ENCODE peak calls at places on chromosomes 4 and X, in six cellular contexts. R, Y, P, A, Z and E are unnamed samples.
A peak's percentile ranks its signal among the peaks of the same experiment; 100 is the strongest.

GRCh38 chr4:109276482-109277095 is 25.9 kb downstream of the COL25A1 start:
- DNase-seq in R (no peak), Y (no peak), P (no peak), A (no peak), Z (no peak), E (no peak)

GRCh38 chr4:28788929-28789490 is 1928.4 kb downstream of the STIM2 start:
- DNase-seq in R (no peak), Y (no peak), P (no peak), A (no peak), Z (no peak), E (no peak)

GRCh38 chr4:122912810-122913575 is 9.4 kb downstream of the NUDT6 start:
- DNase-seq in R (no peak), Y (no peak), P (no peak), A (no peak), Z (no peak), E (no peak)

GRCh38 chrX:123884809-123885408 is 25.1 kb downstream of the XIAP start:
- DNase-seq in R (peak; percentile 20), Y (peak; percentile 22), P (no peak), A (no peak), Z (no peak), E (peak; percentile 27)

GRCh38 chr4:71538528-71538927 is 199.7 kb downstream of the SLC4A4 start:
- DNase-seq in R (no peak), Y (no peak), P (no peak), A (no peak), Z (no peak), E (no peak)

GRCh38 chrX:15475021-15475420 is 18.1 kb downstream of the PIR start:
- DNase-seq in R (peak; percentile 38), Y (no peak), P (no peak), A (no peak), Z (no peak), E (no peak)

GRCh38 chr4:174204194-174204831 is 79.2 kb downstream of the FBXO8 start:
- DNase-seq in R (no peak), Y (no peak), P (no peak), A (no peak), Z (no peak), E (no peak)

GRCh38 chr4:6092131-6092530 is 73.9 kb upstream of the C4orf50 start:
- DNase-seq in R (no peak), Y (no peak), P (no peak), A (no peak), Z (no peak), E (no peak)

GRCh38 chr4:8283631-8284121 is 14.1 kb downstream of the HTRA3 start:
- DNase-seq in R (no peak), Y (no peak), P (no peak), A (no peak), Z (no peak), E (no peak)

GRCh38 chr4:48205092-48205491 is 64.5 kb downstream of the TEC start:
- DNase-seq in R (no peak), Y (no peak), P (no peak), A (no peak), Z (no peak), E (no peak)

GRCh38 chrX:155880586-155881157 is 473 bp upstream of the VAMP7 start:
- DNase-seq in R (no peak), Y (no peak), P (no peak), A (no peak), Z (no peak), E (no peak)

GRCh38 chrX:99719140-99719539 is 690.9 kb downstream of the PCDH19 start:
- DNase-seq in R (no peak), Y (no peak), P (no peak), A (no peak), Z (no peak), E (no peak)

GRCh38 chr4:168942985-168943384 is 67.1 kb downstream of the CBR4 start:
- DNase-seq in R (no peak), Y (no peak), P (no peak), A (no peak), Z (no peak), E (no peak)

GRCh38 chr4:126825083-126825482 is 807.7 kb upstream of the INTU start:
- DNase-seq in R (no peak), Y (no peak), P (no peak), A (no peak), Z (no peak), E (no peak)

GRCh38 chr4:89259435-89260028 is 48.1 kb downstream of the GPRIN3 start:
- DNase-seq in R (no peak), Y (no peak), P (no peak), A (no peak), Z (no peak), E (no peak)

GRCh38 chr4:95761441-95761840 is 78.5 kb upstream of the PDHA2 start:
- DNase-seq in R (peak; percentile 77), Y (no peak), P (no peak), A (no peak), Z (no peak), E (no peak)

GRCh38 chr4:54764501-54764900 is 106.7 kb downstream of the KIT start:
- DNase-seq in R (no peak), Y (no peak), P (no peak), A (no peak), Z (no peak), E (no peak)

GRCh38 chrX:70281951-70282350 is at the start of gene RAB41:
- DNase-seq in R (no peak), Y (no peak), P (no peak), A (no peak), Z (peak; percentile 56), E (no peak)

GRCh38 chr4:20603671-20604313 is 96.5 kb upstream of the PACRGL start:
- DNase-seq in R (peak; percentile 51), Y (no peak), P (no peak), A (no peak), Z (no peak), E (peak; percentile 72)

GRCh38 chrX:40291553-40291952 is 193.8 kb upstream of the BCOR start:
- DNase-seq in R (peak; percentile 20), Y (no peak), P (no peak), A (no peak), Z (no peak), E (no peak)

GRCh38 chrX:1535241-1536041 is 1.5 kb downstream of the P2RY8 start:
- DNase-seq in R (no peak), Y (no peak), P (peak; percentile 41), A (no peak), Z (peak; percentile 18), E (no peak)

GRCh38 chrX:43861750-43862149 is 20.5 kb downstream of the MAOB start:
- DNase-seq in R (no peak), Y (no peak), P (no peak), A (no peak), Z (no peak), E (peak; percentile 88)

GRCh38 chrX:150062292-150063137 is 124.2 kb upstream of the EOLA2 start:
- DNase-seq in R (no peak), Y (no peak), P (no peak), A (no peak), Z (no peak), E (no peak)

GRCh38 chrX:40090961-40091360 is 6.8 kb downstream of the BCOR start:
- DNase-seq in R (no peak), Y (no peak), P (no peak), A (no peak), Z (no peak), E (no peak)

GRCh38 chr4:72302981-72303704 is 265.9 kb downstream of the ADAMTS3 start:
- DNase-seq in R (peak; percentile 20), Y (peak; percentile 46), P (no peak), A (peak; percentile 29), Z (no peak), E (no peak)

GRCh38 chr4:168659971-168660465 is 163.2 kb downstream of the PALLD start:
- DNase-seq in R (no peak), Y (no peak), P (no peak), A (no peak), Z (no peak), E (no peak)

GRCh38 chr4:78293841-78294301 is 236.7 kb downstream of the FRAS1 start:
- DNase-seq in R (peak; percentile 6), Y (no peak), P (no peak), A (no peak), Z (no peak), E (peak; percentile 56)

GRCh38 chr4:59904331-59904730 is 1295.8 kb upstream of the ADGRL3 start:
- DNase-seq in R (peak; percentile 23), Y (no peak), P (no peak), A (no peak), Z (no peak), E (no peak)

GRCh38 chr4:26806331-26806730 is 54.3 kb upstream of the STIM2 start:
- DNase-seq in R (peak; percentile 10), Y (no peak), P (no peak), A (no peak), Z (no peak), E (no peak)

GRCh38 chr4:113328514-113328913 is 279.1 kb downstream of the ANK2 start:
- DNase-seq in R (no peak), Y (no peak), P (no peak), A (no peak), Z (no peak), E (no peak)
- TF ChIP-seq CTCF in R (no peak), Y (no peak), P (peak; percentile 24), A (no peak), Z (peak; percentile 69), E (peak; percentile 54)

DNA sequence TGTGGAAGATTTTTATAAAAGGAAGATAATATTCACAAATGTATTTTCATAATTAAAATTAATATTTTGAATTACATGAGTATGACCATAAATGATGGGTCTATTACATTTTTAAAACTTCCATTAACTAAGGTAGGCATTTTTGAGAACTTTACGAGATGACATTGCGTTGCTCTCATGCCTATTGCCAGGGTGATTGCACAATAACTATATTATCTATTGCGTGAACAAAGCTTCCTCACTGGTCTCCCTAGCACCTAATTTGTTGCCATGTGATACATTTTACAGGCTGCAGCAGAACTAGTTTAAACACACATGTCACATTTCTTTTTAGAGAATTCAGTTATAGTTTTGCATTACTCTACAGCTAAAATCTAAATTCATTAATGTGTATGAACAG is 289.7 kb upstream of the GRID2 start:
- DNase-seq in R (no peak), Y (no peak), P (no peak), A (no peak), Z (no peak), E (no peak)
- TF ChIP-seq CTCF in R (no peak), Y (no peak), P (no peak), A (no peak), Z (no peak), E (no peak)

GRCh38 chr4:145179201-145179860 is 1.1 kb downstream of the OTUD4 start:
- DNase-seq in R (peak; percentile 50), Y (peak; percentile 66), P (peak; percentile 79), A (peak; percentile 79), Z (peak; percentile 75), E (no peak)

GRCh38 chr4:145181091-145181501 is 707 bp upstream of the OTUD4 start:
- DNase-seq in R (no peak), Y (no peak), P (no peak), A (no peak), Z (no peak), E (no peak)

GRCh38 chr4:145178740-145179139 is 1.6 kb downstream of the OTUD4 start:
- DNase-seq in R (no peak), Y (no peak), P (no peak), A (no peak), Z (no peak), E (no peak)

GRCh38 chr4:145182212-145182611 is 1.8 kb upstream of the OTUD4 start:
- DNase-seq in R (no peak), Y (no peak), P (no peak), A (no peak), Z (no peak), E (no peak)

GRCh38 chr4:145180298-145181090 is at the start of gene OTUD4:
- DNase-seq in R (peak; percentile 90), Y (peak; percentile 95), P (peak; percentile 96), A (peak; percentile 97), Z (peak; percentile 97), E (peak; percentile 91)
- TF ChIP-seq CTCF in R (peak; percentile 35), Y (no peak), P (no peak), A (no peak), Z (peak; percentile 11), E (no peak)

GRCh38 chr4:70183940-70184246 is 11.6 kb upstream of the ODAM start:
- DNase-seq in R (no peak), Y (no peak), P (no peak), A (no peak), Z (no peak), E (no peak)
- TF ChIP-seq CTCF in R (peak; percentile 31), Y (no peak), P (no peak), A (no peak), Z (peak; percentile 54), E (no peak)